ENCODE peak calls at places on chromosomes 2 and 18, in eight cellular contexts. One of them, this sample, is unnamed.

GRCh38 chr2:20429528-20429927 is 17.3 kb upstream of the RHOB start:
- DNase-seq in CD8-positive, alpha-beta T cell: no peak
- DNase-seq in NCI-H510A: no peak
- DNase-seq in NCI-H2171 treated with DMSO at 0.1 percent for 48 hours: no peak
- DNase-seq in M059J: no peak
- DNase-seq in transverse colon: peak
- DNase-seq in IMR-90: no peak
- DNase-seq in T-helper 1 cell: peak
- DNase-seq in this sample: no peak

GRCh38 chr2:25174192-25174861 is 5.9 kb upstream of the POMC start:
- DNase-seq in CD8-positive, alpha-beta T cell: no peak
- DNase-seq in NCI-H510A: peak
- DNase-seq in NCI-H2171 treated with DMSO at 0.1 percent for 48 hours: no peak
- DNase-seq in M059J: no peak
- DNase-seq in transverse colon: no peak
- DNase-seq in IMR-90: no peak
- DNase-seq in T-helper 1 cell: no peak
- DNase-seq in this sample: no peak

GRCh38 chr2:190023860-190024259 is 38.7 kb downstream of the MSTN start:
- DNase-seq in CD8-positive, alpha-beta T cell: no peak
- DNase-seq in NCI-H510A: peak
- DNase-seq in NCI-H2171 treated with DMSO at 0.1 percent for 48 hours: peak
- DNase-seq in M059J: peak
- DNase-seq in transverse colon: no peak
- DNase-seq in IMR-90: peak
- DNase-seq in T-helper 1 cell: peak
- DNase-seq in this sample: no peak

GRCh38 chr2:34373586-34374233 is 774.6 kb upstream of the FAM98A start:
- DNase-seq in CD8-positive, alpha-beta T cell: no peak
- DNase-seq in NCI-H510A: no peak
- DNase-seq in NCI-H2171 treated with DMSO at 0.1 percent for 48 hours: no peak
- DNase-seq in M059J: no peak
- DNase-seq in transverse colon: no peak
- DNase-seq in IMR-90: no peak
- DNase-seq in T-helper 1 cell: no peak
- DNase-seq in this sample: no peak

GRCh38 chr2:218894168-218895157 is 13.8 kb downstream of the WNT10A start:
- DNase-seq in CD8-positive, alpha-beta T cell: no peak
- DNase-seq in NCI-H510A: no peak
- DNase-seq in NCI-H2171 treated with DMSO at 0.1 percent for 48 hours: no peak
- DNase-seq in M059J: no peak
- DNase-seq in transverse colon: no peak
- DNase-seq in IMR-90: no peak
- DNase-seq in T-helper 1 cell: no peak
- DNase-seq in this sample: no peak

GRCh38 chr2:10447300-10448207 is 573 bp downstream of the ODC1 start:
- DNase-seq in CD8-positive, alpha-beta T cell: peak
- DNase-seq in NCI-H510A: no peak
- DNase-seq in NCI-H2171 treated with DMSO at 0.1 percent for 48 hours: peak
- DNase-seq in M059J: peak
- DNase-seq in transverse colon: peak
- DNase-seq in IMR-90: peak
- DNase-seq in T-helper 1 cell: peak
- DNase-seq in this sample: no peak

GRCh38 chr2:131039535-131039907 is 53.7 kb downstream of the FAM168B start:
- DNase-seq in CD8-positive, alpha-beta T cell: no peak
- DNase-seq in NCI-H510A: no peak
- DNase-seq in NCI-H2171 treated with DMSO at 0.1 percent for 48 hours: no peak
- DNase-seq in M059J: no peak
- DNase-seq in transverse colon: no peak
- DNase-seq in IMR-90: no peak
- DNase-seq in T-helper 1 cell: no peak
- DNase-seq in this sample: peak

GRCh38 chr18:58411323-58411722 is 217.6 kb downstream of the ALPK2 start:
- DNase-seq in CD8-positive, alpha-beta T cell: no peak
- DNase-seq in NCI-H510A: no peak
- DNase-seq in NCI-H2171 treated with DMSO at 0.1 percent for 48 hours: no peak
- DNase-seq in M059J: no peak
- DNase-seq in transverse colon: no peak
- DNase-seq in IMR-90: no peak
- DNase-seq in T-helper 1 cell: no peak
- DNase-seq in this sample: no peak

GRCh38 chr2:172889767-172890430 is 154.3 kb downstream of the RAPGEF4 start:
- DNase-seq in CD8-positive, alpha-beta T cell: no peak
- DNase-seq in NCI-H510A: no peak
- DNase-seq in NCI-H2171 treated with DMSO at 0.1 percent for 48 hours: no peak
- DNase-seq in M059J: no peak
- DNase-seq in transverse colon: no peak
- DNase-seq in IMR-90: no peak
- DNase-seq in T-helper 1 cell: no peak
- DNase-seq in this sample: no peak

GRCh38 chr2:11744631-11745394 is 1.6 kb upstream of the LPIN1 start:
- DNase-seq in CD8-positive, alpha-beta T cell: peak
- DNase-seq in NCI-H510A: peak
- DNase-seq in NCI-H2171 treated with DMSO at 0.1 percent for 48 hours: peak
- DNase-seq in M059J: peak
- DNase-seq in transverse colon: no peak
- DNase-seq in IMR-90: peak
- DNase-seq in T-helper 1 cell: no peak
- DNase-seq in this sample: no peak

GRCh38 chr2:218745160-218745558 is 34.5 kb downstream of the TTLL4 start:
- DNase-seq in CD8-positive, alpha-beta T cell: no peak
- DNase-seq in NCI-H510A: no peak
- DNase-seq in NCI-H2171 treated with DMSO at 0.1 percent for 48 hours: no peak
- DNase-seq in M059J: no peak
- DNase-seq in transverse colon: no peak
- DNase-seq in IMR-90: no peak
- DNase-seq in T-helper 1 cell: no peak
- DNase-seq in this sample: no peak

GRCh38 chr2:15300645-15301573 is 260.2 kb downstream of the NBAS start:
- DNase-seq in CD8-positive, alpha-beta T cell: no peak
- DNase-seq in NCI-H510A: no peak
- DNase-seq in NCI-H2171 treated with DMSO at 0.1 percent for 48 hours: no peak
- DNase-seq in M059J: no peak
- DNase-seq in transverse colon: no peak
- DNase-seq in IMR-90: peak
- DNase-seq in T-helper 1 cell: peak
- DNase-seq in this sample: no peak

GRCh38 chr18:30361864-30362540 is 680.5 kb downstream of the DSC3 start:
- DNase-seq in CD8-positive, alpha-beta T cell: no peak
- DNase-seq in NCI-H510A: no peak
- DNase-seq in NCI-H2171 treated with DMSO at 0.1 percent for 48 hours: no peak
- DNase-seq in M059J: no peak
- DNase-seq in transverse colon: no peak
- DNase-seq in IMR-90: no peak
- DNase-seq in T-helper 1 cell: no peak
- DNase-seq in this sample: no peak

GRCh38 chr2:23286765-23287155 is 98.2 kb upstream of the KLHL29 start:
- DNase-seq in CD8-positive, alpha-beta T cell: no peak
- DNase-seq in NCI-H510A: no peak
- DNase-seq in NCI-H2171 treated with DMSO at 0.1 percent for 48 hours: no peak
- DNase-seq in M059J: peak
- DNase-seq in transverse colon: peak
- DNase-seq in IMR-90: peak
- DNase-seq in T-helper 1 cell: no peak
- DNase-seq in this sample: no peak

GRCh38 chr2:109554758-109555157 is 59.0 kb downstream of the SEPTIN10 start:
- DNase-seq in CD8-positive, alpha-beta T cell: no peak
- DNase-seq in NCI-H510A: no peak
- DNase-seq in NCI-H2171 treated with DMSO at 0.1 percent for 48 hours: no peak
- DNase-seq in M059J: no peak
- DNase-seq in transverse colon: no peak
- DNase-seq in IMR-90: no peak
- DNase-seq in T-helper 1 cell: no peak
- DNase-seq in this sample: no peak

GRCh38 chr2:151114934-151115333 is 146.7 kb downstream of the RBM43 start:
- DNase-seq in CD8-positive, alpha-beta T cell: no peak
- DNase-seq in NCI-H510A: no peak
- DNase-seq in NCI-H2171 treated with DMSO at 0.1 percent for 48 hours: no peak
- DNase-seq in M059J: no peak
- DNase-seq in transverse colon: no peak
- DNase-seq in IMR-90: peak
- DNase-seq in T-helper 1 cell: no peak
- DNase-seq in this sample: no peak

GRCh38 chr2:56357655-56358295 is 174.0 kb downstream of the CCDC85A start:
- DNase-seq in CD8-positive, alpha-beta T cell: no peak
- DNase-seq in NCI-H510A: no peak
- DNase-seq in NCI-H2171 treated with DMSO at 0.1 percent for 48 hours: peak
- DNase-seq in M059J: peak
- DNase-seq in transverse colon: no peak
- DNase-seq in IMR-90: peak
- DNase-seq in T-helper 1 cell: no peak
- DNase-seq in this sample: no peak

GRCh38 chr2:134333646-134334189 is 79.8 kb downstream of the MGAT5 start:
- DNase-seq in CD8-positive, alpha-beta T cell: no peak
- DNase-seq in NCI-H510A: no peak
- DNase-seq in NCI-H2171 treated with DMSO at 0.1 percent for 48 hours: peak
- DNase-seq in M059J: peak
- DNase-seq in transverse colon: no peak
- DNase-seq in IMR-90: no peak
- DNase-seq in T-helper 1 cell: no peak
- DNase-seq in this sample: no peak

GRCh38 chr18:46519870-46520269 is 137.2 kb downstream of the LOXHD1 start:
- DNase-seq in CD8-positive, alpha-beta T cell: no peak
- DNase-seq in NCI-H510A: no peak
- DNase-seq in NCI-H2171 treated with DMSO at 0.1 percent for 48 hours: no peak
- DNase-seq in M059J: no peak
- DNase-seq in transverse colon: no peak
- DNase-seq in IMR-90: no peak
- DNase-seq in T-helper 1 cell: no peak
- DNase-seq in this sample: no peak

GRCh38 chr18:74499633-74500032 is 3.5 kb downstream of the CNDP2 start:
- DNase-seq in CD8-positive, alpha-beta T cell: peak
- DNase-seq in NCI-H510A: no peak
- DNase-seq in NCI-H2171 treated with DMSO at 0.1 percent for 48 hours: no peak
- DNase-seq in M059J: peak
- DNase-seq in transverse colon: peak
- DNase-seq in IMR-90: no peak
- DNase-seq in T-helper 1 cell: peak
- DNase-seq in this sample: peak

GRCh38 chr18:57436193-57436964 is 1.2 kb downstream of the ONECUT2 start:
- DNase-seq in CD8-positive, alpha-beta T cell: no peak
- DNase-seq in NCI-H510A: no peak
- DNase-seq in NCI-H2171 treated with DMSO at 0.1 percent for 48 hours: no peak
- DNase-seq in M059J: no peak
- DNase-seq in transverse colon: no peak
- DNase-seq in IMR-90: no peak
- DNase-seq in T-helper 1 cell: no peak
- DNase-seq in this sample: no peak

GRCh38 chr2:44918095-44918775 is 23.3 kb upstream of the SIX3 start:
- DNase-seq in CD8-positive, alpha-beta T cell: no peak
- DNase-seq in NCI-H510A: no peak
- DNase-seq in NCI-H2171 treated with DMSO at 0.1 percent for 48 hours: no peak
- DNase-seq in M059J: peak
- DNase-seq in transverse colon: no peak
- DNase-seq in IMR-90: no peak
- DNase-seq in T-helper 1 cell: no peak
- DNase-seq in this sample: no peak

GRCh38 chr2:212107014-212107413 is 431.6 kb downstream of the ERBB4 start:
- DNase-seq in CD8-positive, alpha-beta T cell: no peak
- DNase-seq in NCI-H510A: no peak
- DNase-seq in NCI-H2171 treated with DMSO at 0.1 percent for 48 hours: no peak
- DNase-seq in M059J: no peak
- DNase-seq in transverse colon: no peak
- DNase-seq in IMR-90: no peak
- DNase-seq in T-helper 1 cell: no peak
- DNase-seq in this sample: no peak

GRCh38 chr2:328761-329160 is 40.9 kb upstream of the ALKAL2 start:
- DNase-seq in CD8-positive, alpha-beta T cell: no peak
- DNase-seq in NCI-H510A: no peak
- DNase-seq in NCI-H2171 treated with DMSO at 0.1 percent for 48 hours: no peak
- DNase-seq in M059J: peak
- DNase-seq in transverse colon: no peak
- DNase-seq in IMR-90: no peak
- DNase-seq in T-helper 1 cell: no peak
- DNase-seq in this sample: no peak

GRCh38 chr2:27303093-27304025 is 4.9 kb downstream of the UCN start:
- DNase-seq in CD8-positive, alpha-beta T cell: peak
- DNase-seq in NCI-H510A: peak
- DNase-seq in NCI-H2171 treated with DMSO at 0.1 percent for 48 hours: peak
- DNase-seq in M059J: peak
- DNase-seq in transverse colon: peak
- DNase-seq in IMR-90: peak
- DNase-seq in T-helper 1 cell: peak
- DNase-seq in this sample: no peak

GRCh38 chr2:120675460-120676130 is 60.1 kb upstream of the GLI2 start:
- DNase-seq in CD8-positive, alpha-beta T cell: no peak
- DNase-seq in NCI-H510A: peak
- DNase-seq in NCI-H2171 treated with DMSO at 0.1 percent for 48 hours: no peak
- DNase-seq in M059J: peak
- DNase-seq in transverse colon: peak
- DNase-seq in IMR-90: peak
- DNase-seq in T-helper 1 cell: peak
- DNase-seq in this sample: no peak

GRCh38 chr18:3055861-3056260 is 42.9 kb upstream of the LPIN2 start:
- DNase-seq in CD8-positive, alpha-beta T cell: no peak
- DNase-seq in NCI-H510A: no peak
- DNase-seq in NCI-H2171 treated with DMSO at 0.1 percent for 48 hours: no peak
- DNase-seq in M059J: peak
- DNase-seq in transverse colon: no peak
- DNase-seq in IMR-90: peak
- DNase-seq in T-helper 1 cell: no peak
- DNase-seq in this sample: no peak

GRCh38 chr2:181218271-181218935 is 238.0 kb downstream of the UBE2E3 start:
- DNase-seq in CD8-positive, alpha-beta T cell: no peak
- DNase-seq in NCI-H510A: no peak
- DNase-seq in NCI-H2171 treated with DMSO at 0.1 percent for 48 hours: peak
- DNase-seq in M059J: no peak
- DNase-seq in transverse colon: no peak
- DNase-seq in IMR-90: no peak
- DNase-seq in T-helper 1 cell: no peak
- DNase-seq in this sample: no peak

GRCh38 chr2:96341641-96342040 is 6.1 kb downstream of the NCAPH start:
- DNase-seq in CD8-positive, alpha-beta T cell: no peak
- DNase-seq in NCI-H510A: no peak
- DNase-seq in NCI-H2171 treated with DMSO at 0.1 percent for 48 hours: no peak
- DNase-seq in M059J: no peak
- DNase-seq in transverse colon: no peak
- DNase-seq in IMR-90: no peak
- DNase-seq in T-helper 1 cell: no peak
- DNase-seq in this sample: no peak